ENCODE peak calls at places on chromosomes 12 and 14, in eight cellular contexts. One of them, this sample, is unnamed.

GRCh38 chr12:48787791-48788521 is 933 bp downstream of the ADCY6 start:
- DNase-seq in cardiac fibroblast: no peak
- DNase-seq in transverse colon: no peak
- DNase-seq in colonic mucosa: peak; percentile 48
- DNase-seq in hepatocyte: no peak
- DNase-seq in SK-N-SH: peak; percentile 46
- DNase-seq in GM23338: no peak
- DNase-seq in neural progenitor cell: peak; percentile 16
- DNase-seq in this sample: no peak

GRCh38 chr12:10753066-10753465 is 29.9 kb upstream of the YBX3 start:
- DNase-seq in neural progenitor cell: no peak
- DNase-seq in transverse colon: no peak
- DNase-seq in GM23338: no peak
- DNase-seq in cardiac fibroblast: peak; percentile 77
- DNase-seq in SK-N-SH: no peak
- DNase-seq in hepatocyte: peak; percentile 10
- DNase-seq in colonic mucosa: no peak
- DNase-seq in this sample: no peak

GRCh38 chr12:131223791-131224567 is 270.3 kb downstream of the ADGRD1 start:
- DNase-seq in SK-N-SH: peak; percentile 51
- DNase-seq in GM23338: peak; percentile 83
- DNase-seq in neural progenitor cell: no peak
- DNase-seq in transverse colon: no peak
- DNase-seq in colonic mucosa: peak; percentile 42
- DNase-seq in cardiac fibroblast: no peak
- DNase-seq in hepatocyte: no peak
- DNase-seq in this sample: no peak

GRCh38 chr14:105999361-106000028 is 473.1 kb downstream of the TMEM121 start:
- DNase-seq in GM23338: peak; percentile 43
- DNase-seq in colonic mucosa: peak; percentile 61
- DNase-seq in cardiac fibroblast: peak; percentile 48
- DNase-seq in SK-N-SH: no peak
- DNase-seq in transverse colon: peak; percentile 70
- DNase-seq in neural progenitor cell: peak; percentile 10
- DNase-seq in hepatocyte: peak; percentile 11
- DNase-seq in this sample: no peak

GRCh38 chr14:92958373-92959188 is 35.6 kb downstream of the CHGA start:
- DNase-seq in SK-N-SH: no peak
- DNase-seq in GM23338: no peak
- DNase-seq in hepatocyte: no peak
- DNase-seq in colonic mucosa: no peak
- DNase-seq in transverse colon: no peak
- DNase-seq in neural progenitor cell: no peak
- DNase-seq in cardiac fibroblast: no peak
- DNase-seq in this sample: no peak

GRCh38 chr12:91055976-91056375 is 1.8 kb downstream of the KERA start:
- DNase-seq in hepatocyte: no peak
- DNase-seq in transverse colon: no peak
- DNase-seq in cardiac fibroblast: no peak
- DNase-seq in SK-N-SH: no peak
- DNase-seq in colonic mucosa: no peak
- DNase-seq in neural progenitor cell: no peak
- DNase-seq in GM23338: no peak
- DNase-seq in this sample: no peak

GRCh38 chr12:5581616-5582367 is 149.9 kb downstream of the NTF3 start:
- DNase-seq in transverse colon: no peak
- DNase-seq in colonic mucosa: no peak
- DNase-seq in neural progenitor cell: no peak
- DNase-seq in GM23338: no peak
- DNase-seq in hepatocyte: no peak
- DNase-seq in cardiac fibroblast: no peak
- DNase-seq in SK-N-SH: no peak
- DNase-seq in this sample: no peak

GRCh38 chr14:56131004-56131864 is 13.0 kb downstream of the PELI2 start:
- DNase-seq in neural progenitor cell: no peak
- DNase-seq in hepatocyte: no peak
- DNase-seq in GM23338: no peak
- DNase-seq in SK-N-SH: no peak
- DNase-seq in colonic mucosa: no peak
- DNase-seq in cardiac fibroblast: no peak
- DNase-seq in transverse colon: no peak
- DNase-seq in this sample: no peak

GRCh38 chr12:80627773-80628172 is 79.7 kb upstream of the MYF6 start:
- DNase-seq in cardiac fibroblast: peak; percentile 97
- DNase-seq in transverse colon: no peak
- DNase-seq in neural progenitor cell: no peak
- DNase-seq in hepatocyte: no peak
- DNase-seq in GM23338: no peak
- DNase-seq in colonic mucosa: no peak
- DNase-seq in SK-N-SH: no peak
- DNase-seq in this sample: no peak

GRCh38 chr14:23364604-23365352 is at the start of gene EFS:
- DNase-seq in SK-N-SH: peak; percentile 75
- DNase-seq in GM23338: peak; percentile 79
- DNase-seq in neural progenitor cell: peak; percentile 85
- DNase-seq in cardiac fibroblast: no peak
- DNase-seq in hepatocyte: no peak
- DNase-seq in transverse colon: no peak
- DNase-seq in colonic mucosa: no peak
- DNase-seq in this sample: peak; percentile 72

GRCh38 chr12:114669501-114670256 is 14.3 kb downstream of the TBX3 start:
- DNase-seq in SK-N-SH: peak; percentile 62
- DNase-seq in cardiac fibroblast: peak; percentile 54
- DNase-seq in colonic mucosa: no peak
- DNase-seq in neural progenitor cell: peak; percentile 60
- DNase-seq in GM23338: peak; percentile 77
- DNase-seq in transverse colon: no peak
- DNase-seq in hepatocyte: peak; percentile 89
- DNase-seq in this sample: no peak

GRCh38 chr12:132783917-132784531 is 22.4 kb upstream of the ANKLE2 start:
- DNase-seq in SK-N-SH: no peak
- DNase-seq in transverse colon: no peak
- DNase-seq in cardiac fibroblast: no peak
- DNase-seq in neural progenitor cell: no peak
- DNase-seq in colonic mucosa: peak; percentile 29
- DNase-seq in hepatocyte: no peak
- DNase-seq in GM23338: no peak
- DNase-seq in this sample: no peak

GRCh38 chr12:109255377-109255776 is 53.7 kb downstream of the FOXN4 start:
- DNase-seq in transverse colon: no peak
- DNase-seq in neural progenitor cell: peak; percentile 44
- DNase-seq in cardiac fibroblast: peak; percentile 42
- DNase-seq in GM23338: peak; percentile 70
- DNase-seq in SK-N-SH: no peak
- DNase-seq in colonic mucosa: no peak
- DNase-seq in hepatocyte: no peak
- DNase-seq in this sample: peak; percentile 48

GRCh38 chr12:132222096-132222807 is 78.0 kb downstream of the NOC4L start:
- DNase-seq in hepatocyte: peak; percentile 46
- DNase-seq in colonic mucosa: no peak
- DNase-seq in transverse colon: no peak
- DNase-seq in GM23338: peak; percentile 35
- DNase-seq in SK-N-SH: no peak
- DNase-seq in neural progenitor cell: peak; percentile 55
- DNase-seq in cardiac fibroblast: peak; percentile 18
- DNase-seq in this sample: peak; percentile 66

GRCh38 chr12:46779879-46780278 is 45.9 kb downstream of the SLC38A4 start:
- DNase-seq in cardiac fibroblast: no peak
- DNase-seq in SK-N-SH: no peak
- DNase-seq in transverse colon: no peak
- DNase-seq in hepatocyte: no peak
- DNase-seq in colonic mucosa: no peak
- DNase-seq in GM23338: no peak
- DNase-seq in neural progenitor cell: no peak
- DNase-seq in this sample: no peak
- TF ChIP-seq CTCF in cardiac fibroblast: no peak
- TF ChIP-seq CTCF in SK-N-SH: no peak
- TF ChIP-seq CTCF in transverse colon: no peak
- TF ChIP-seq CTCF in hepatocyte: no peak
- TF ChIP-seq CTCF in colonic mucosa: no peak
- TF ChIP-seq CTCF in GM23338: no peak
- TF ChIP-seq CTCF in neural progenitor cell: no peak
- TF ChIP-seq CTCF in this sample: no peak

GRCh38 chr14:67734675-67735074 is 33.0 kb downstream of the RDH12 start:
- DNase-seq in transverse colon: no peak
- DNase-seq in SK-N-SH: no peak
- DNase-seq in neural progenitor cell: peak; percentile 13
- DNase-seq in colonic mucosa: no peak
- DNase-seq in GM23338: peak; percentile 63
- DNase-seq in cardiac fibroblast: peak; percentile 40
- DNase-seq in hepatocyte: no peak
- DNase-seq in this sample: no peak
- TF ChIP-seq CTCF in transverse colon: no peak
- TF ChIP-seq CTCF in SK-N-SH: no peak
- TF ChIP-seq CTCF in neural progenitor cell: peak; percentile 24
- TF ChIP-seq CTCF in colonic mucosa: no peak
- TF ChIP-seq CTCF in GM23338: peak; percentile 49
- TF ChIP-seq CTCF in cardiac fibroblast: peak; percentile 20
- TF ChIP-seq CTCF in hepatocyte: no peak
- TF ChIP-seq CTCF in this sample: no peak

GRCh38 chr12:3602488-3602887 is 111.5 kb downstream of the PRMT8 start:
- DNase-seq in GM23338: no peak
- DNase-seq in colonic mucosa: no peak
- DNase-seq in cardiac fibroblast: no peak
- DNase-seq in transverse colon: no peak
- DNase-seq in hepatocyte: no peak
- DNase-seq in SK-N-SH: no peak
- DNase-seq in neural progenitor cell: no peak
- DNase-seq in this sample: no peak
- TF ChIP-seq CTCF in GM23338: no peak
- TF ChIP-seq CTCF in colonic mucosa: no peak
- TF ChIP-seq CTCF in cardiac fibroblast: no peak
- TF ChIP-seq CTCF in transverse colon: no peak
- TF ChIP-seq CTCF in hepatocyte: no peak
- TF ChIP-seq CTCF in SK-N-SH: no peak
- TF ChIP-seq CTCF in neural progenitor cell: no peak
- TF ChIP-seq CTCF in this sample: no peak

GRCh38 chr14:68247867-68248266 is 428.3 kb downstream of the RAD51B start:
- DNase-seq in cardiac fibroblast: peak; percentile 69
- DNase-seq in transverse colon: no peak
- DNase-seq in GM23338: no peak
- DNase-seq in SK-N-SH: no peak
- DNase-seq in colonic mucosa: peak; percentile 40
- DNase-seq in neural progenitor cell: no peak
- DNase-seq in hepatocyte: no peak
- DNase-seq in this sample: no peak

GRCh38 chr14:68247281-68247680 is 427.7 kb downstream of the RAD51B start:
- DNase-seq in SK-N-SH: no peak
- DNase-seq in GM23338: no peak
- DNase-seq in cardiac fibroblast: no peak
- DNase-seq in colonic mucosa: no peak
- DNase-seq in transverse colon: no peak
- DNase-seq in hepatocyte: no peak
- DNase-seq in neural progenitor cell: no peak
- DNase-seq in this sample: no peak

GRCh38 chr14:68246074-68246980 is 426.7 kb downstream of the RAD51B start:
- DNase-seq in colonic mucosa: no peak
- DNase-seq in SK-N-SH: no peak
- DNase-seq in GM23338: no peak
- DNase-seq in cardiac fibroblast: no peak
- DNase-seq in hepatocyte: peak; percentile 50
- DNase-seq in transverse colon: no peak
- DNase-seq in neural progenitor cell: no peak
- DNase-seq in this sample: no peak

GRCh38 chr14:68249534-68250517 is 430.2 kb downstream of the RAD51B start:
- DNase-seq in colonic mucosa: no peak
- DNase-seq in transverse colon: no peak
- DNase-seq in GM23338: no peak
- DNase-seq in cardiac fibroblast: peak; percentile 80
- DNase-seq in SK-N-SH: no peak
- DNase-seq in neural progenitor cell: no peak
- DNase-seq in hepatocyte: peak; percentile 38
- DNase-seq in this sample: no peak

GRCh38 chr14:68248481-68249255 is 429.1 kb downstream of the RAD51B start:
- DNase-seq in neural progenitor cell: peak; percentile 77
- DNase-seq in transverse colon: no peak
- DNase-seq in cardiac fibroblast: peak; percentile 87
- DNase-seq in colonic mucosa: no peak
- DNase-seq in GM23338: peak; percentile 79
- DNase-seq in hepatocyte: peak; percentile 74
- DNase-seq in SK-N-SH: peak; percentile 64
- DNase-seq in this sample: peak; percentile 20
- TF ChIP-seq CTCF in neural progenitor cell: peak; percentile 79
- TF ChIP-seq CTCF in transverse colon: peak; percentile 84
- TF ChIP-seq CTCF in cardiac fibroblast: peak; percentile 30
- TF ChIP-seq CTCF in colonic mucosa: peak; percentile 49
- TF ChIP-seq CTCF in GM23338: peak; percentile 86
- TF ChIP-seq CTCF in hepatocyte: peak; percentile 72
- TF ChIP-seq CTCF in SK-N-SH: peak; percentile 75
- TF ChIP-seq CTCF in this sample: peak; percentile 61

GRCh38 chr12:123744836-123745235 is 17.3 kb upstream of the DNAH10 start:
- DNase-seq in SK-N-SH: peak; percentile 41
- DNase-seq in colonic mucosa: no peak
- DNase-seq in neural progenitor cell: peak; percentile 16
- DNase-seq in transverse colon: no peak
- DNase-seq in hepatocyte: no peak
- DNase-seq in cardiac fibroblast: no peak
- DNase-seq in GM23338: peak; percentile 36
- DNase-seq in this sample: no peak
- TF ChIP-seq CTCF in SK-N-SH: no peak
- TF ChIP-seq CTCF in colonic mucosa: no peak
- TF ChIP-seq CTCF in neural progenitor cell: no peak
- TF ChIP-seq CTCF in transverse colon: no peak
- TF ChIP-seq CTCF in hepatocyte: no peak
- TF ChIP-seq CTCF in cardiac fibroblast: peak; percentile 4
- TF ChIP-seq CTCF in GM23338: peak; percentile 30
- TF ChIP-seq CTCF in this sample: no peak

GRCh38 chr12:57846577-57847319 is at the start of gene CTDSP2:
- DNase-seq in cardiac fibroblast: peak; percentile 99
- DNase-seq in colonic mucosa: peak; percentile 100
- DNase-seq in SK-N-SH: peak; percentile 99
- DNase-seq in transverse colon: peak; percentile 100
- DNase-seq in neural progenitor cell: peak; percentile 99
- DNase-seq in GM23338: peak; percentile 100
- DNase-seq in hepatocyte: peak; percentile 100
- DNase-seq in this sample: peak; percentile 99
- TF ChIP-seq CTCF in cardiac fibroblast: no peak
- TF ChIP-seq CTCF in colonic mucosa: no peak
- TF ChIP-seq CTCF in SK-N-SH: no peak
- TF ChIP-seq CTCF in transverse colon: peak; percentile 26
- TF ChIP-seq CTCF in neural progenitor cell: no peak
- TF ChIP-seq CTCF in GM23338: no peak
- TF ChIP-seq CTCF in hepatocyte: no peak
- TF ChIP-seq CTCF in this sample: no peak

DNA sequence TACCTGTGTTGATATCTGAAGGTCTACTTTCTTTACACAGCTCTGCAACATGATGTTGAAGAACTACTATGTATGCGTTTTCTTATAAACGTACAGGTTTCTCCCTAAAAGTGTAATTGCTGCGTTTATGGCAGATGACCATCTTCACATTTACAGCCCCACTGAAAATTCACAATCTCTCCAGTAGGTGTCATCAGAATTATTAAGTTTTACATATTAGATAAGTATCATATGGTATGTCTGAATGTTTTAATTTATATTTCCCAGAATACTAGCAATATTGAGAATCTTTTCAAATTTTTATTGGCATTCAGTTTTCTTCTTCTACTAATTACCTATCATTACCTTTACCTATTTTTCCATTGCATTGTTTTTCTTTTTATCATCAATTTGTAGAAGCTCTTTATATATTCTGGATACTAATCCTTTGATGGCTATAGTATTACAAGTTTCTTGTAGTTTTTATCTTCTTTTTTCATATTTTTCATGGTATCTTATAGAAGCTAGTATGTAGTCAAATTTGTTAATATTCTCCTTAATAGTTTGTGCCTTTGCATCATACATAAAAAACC is 123.5 kb downstream of the CAPZA3 start:
- DNase-seq in cardiac fibroblast: peak; percentile 69
- DNase-seq in GM23338: no peak
- DNase-seq in hepatocyte: peak; percentile 21
- DNase-seq in colonic mucosa: no peak
- DNase-seq in transverse colon: no peak
- DNase-seq in SK-N-SH: no peak
- DNase-seq in neural progenitor cell: no peak
- DNase-seq in this sample: no peak
- TF ChIP-seq CTCF in cardiac fibroblast: peak; percentile 56
- TF ChIP-seq CTCF in GM23338: peak; percentile 51
- TF ChIP-seq CTCF in hepatocyte: peak; percentile 51
- TF ChIP-seq CTCF in colonic mucosa: peak; percentile 74
- TF ChIP-seq CTCF in transverse colon: peak; percentile 74
- TF ChIP-seq CTCF in SK-N-SH: peak; percentile 53
- TF ChIP-seq CTCF in neural progenitor cell: peak; percentile 45
- TF ChIP-seq CTCF in this sample: peak; percentile 76